ENCODE peak calls at places on chromosomes 5 and 9, in seven cellular contexts. Z, W, D, J, N, P and R are unnamed samples.

GRCh38 chr9:83219154-83219923 is 156.4 kb upstream of the RASEF start:
- DNase-seq in Z (peak), W (peak), D (no peak), J (peak), N (no peak), P (peak), R (peak)

GRCh38 chr5:19988447-19988846 is 447 bp upstream of the CDH18 start:
- DNase-seq in Z (no peak), W (peak), D (no peak), J (no peak), N (no peak), P (no peak), R (peak)

GRCh38 chr9:35798658-35799366 is 7.4 kb downstream of the NPR2 start:
- DNase-seq in Z (peak), W (peak), D (no peak), J (no peak), N (no peak), P (no peak), R (peak)

GRCh38 chr9:112033237-112034215 is 136.9 kb downstream of the UGCG start:
- DNase-seq in Z (no peak), W (no peak), D (no peak), J (no peak), N (no peak), P (peak), R (no peak)

GRCh38 chr9:1875251-1875851 is 139.8 kb upstream of the SMARCA2 start:
- DNase-seq in Z (no peak), W (no peak), D (no peak), J (no peak), N (no peak), P (no peak), R (no peak)

GRCh38 chr5:181223729-181224389 is 778 bp downstream of the TRIM41 start:
- DNase-seq in Z (no peak), W (peak), D (no peak), J (peak), N (no peak), P (no peak), R (no peak)

GRCh38 chr9:878239-878638 is 36.7 kb downstream of the DMRT1 start:
- DNase-seq in Z (no peak), W (no peak), D (no peak), J (no peak), N (no peak), P (no peak), R (no peak)

GRCh38 chr5:56852228-56853000 is 37.1 kb downstream of the MAP3K1 start:
- DNase-seq in Z (peak), W (no peak), D (no peak), J (no peak), N (no peak), P (peak), R (peak)

GRCh38 chr5:6450235-6450860 is 1.7 kb downstream of the UBE2QL1 start:
- DNase-seq in Z (no peak), W (no peak), D (no peak), J (no peak), N (no peak), P (no peak), R (no peak)

GRCh38 chr5:6448141-6448491 is 543 bp upstream of the UBE2QL1 start:
- DNase-seq in Z (no peak), W (no peak), D (no peak), J (no peak), N (no peak), P (no peak), R (no peak)

GRCh38 chr5:6447384-6448140 is 1.1 kb upstream of the UBE2QL1 start:
- DNase-seq in Z (no peak), W (no peak), D (no peak), J (no peak), N (no peak), P (no peak), R (no peak)

GRCh38 chr5:6449465-6450158 is 953 bp downstream of the UBE2QL1 start:
- DNase-seq in Z (no peak), W (no peak), D (no peak), J (no peak), N (no peak), P (no peak), R (no peak)

DNA sequence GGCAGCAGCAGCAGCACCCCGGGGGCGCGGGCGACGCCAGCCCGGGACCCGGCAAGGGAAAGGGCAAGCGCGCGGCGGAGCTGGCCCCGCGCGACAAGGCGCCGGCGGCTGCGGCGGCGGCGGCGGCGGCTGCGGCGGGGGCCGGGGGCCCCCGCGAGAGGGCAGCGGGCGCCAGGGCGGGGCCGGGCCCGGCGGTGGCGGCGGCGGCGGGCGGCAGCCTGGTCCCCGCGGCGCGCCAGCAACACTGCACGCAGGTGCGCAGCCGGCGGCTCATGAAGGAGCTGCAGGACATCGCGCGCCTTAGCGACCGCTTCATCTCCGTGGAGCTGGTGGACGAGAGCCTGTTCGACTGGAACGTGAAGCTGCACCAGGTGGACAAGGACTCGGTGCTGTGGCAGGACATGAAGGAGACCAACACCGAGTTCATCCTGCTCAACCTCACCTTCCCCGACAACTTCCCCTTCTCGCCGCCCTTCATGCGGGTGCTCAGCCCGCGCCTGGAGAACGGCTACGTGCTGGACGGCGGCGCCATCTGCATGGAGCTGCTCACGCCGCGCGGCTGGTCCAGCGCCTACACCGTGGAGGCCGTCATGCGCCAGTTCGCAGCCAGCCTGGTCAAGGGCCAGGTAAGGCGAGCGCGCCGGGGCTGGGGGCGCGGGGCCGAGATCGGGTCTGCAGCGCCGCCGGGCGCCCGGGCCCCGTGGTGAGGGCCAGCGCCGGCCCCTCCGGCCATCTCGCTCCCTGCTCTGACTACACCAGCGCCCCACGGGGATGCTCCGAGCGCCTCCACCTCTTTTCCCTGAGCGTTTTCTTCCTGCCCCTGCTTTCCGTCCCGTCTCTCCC is at the start of gene UBE2QL1:
- DNase-seq in Z (no peak), W (peak), D (no peak), J (no peak), N (no peak), P (no peak), R (peak)
- H3K4me3 ChIP-seq in Z (no peak), W (no peak), D (no peak), J (peak), N (peak), P (peak), R (no peak)

DNA sequence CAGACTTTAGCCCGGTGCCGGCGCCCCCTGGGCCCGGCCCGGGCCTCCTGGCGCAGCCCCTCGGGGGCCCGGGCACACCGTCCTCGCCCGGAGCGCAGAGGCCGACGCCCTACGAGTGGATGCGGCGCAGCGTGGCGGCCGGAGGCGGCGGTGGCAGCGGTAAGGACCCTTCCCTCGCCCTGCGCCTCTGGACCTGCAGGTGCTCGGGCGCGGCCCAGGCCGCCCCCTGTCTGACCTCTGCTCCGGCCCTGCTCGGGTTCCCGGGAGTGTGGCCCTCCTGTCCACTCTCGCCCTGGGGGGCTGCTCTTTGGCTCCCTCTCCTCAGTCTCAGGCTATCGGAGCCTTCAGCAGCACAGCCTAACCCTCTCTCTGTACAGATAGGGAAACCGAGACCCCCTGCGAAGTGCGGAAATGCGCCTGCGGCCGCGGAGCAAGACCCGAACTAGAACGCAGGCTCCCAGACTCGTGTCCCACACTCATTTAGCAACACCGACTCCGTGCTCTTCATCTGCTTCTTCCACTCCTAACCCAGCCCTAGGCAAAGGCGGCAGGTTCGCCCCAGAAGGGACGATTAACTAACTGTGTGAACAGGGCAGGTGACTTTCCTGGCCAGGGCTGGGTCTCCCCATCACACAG is 703 bp downstream of the CDX1 start:
- DNase-seq in Z (no peak), W (no peak), D (no peak), J (no peak), N (no peak), P (no peak), R (no peak)
- TF ChIP-seq CTCF in Z (no peak), W (no peak), D (no peak), J (no peak), N (no peak), P (no peak), R (no peak)

GRCh38 chr9:137127301-137128157 is 11.4 kb upstream of the GRIN1 start:
- DNase-seq in Z (no peak), W (no peak), D (no peak), J (no peak), N (no peak), P (peak), R (no peak)
- H3K4me3 ChIP-seq in Z (peak), W (no peak), D (peak), J (peak), N (peak), P (peak), R (no peak)

GRCh38 chr5:53201746-53202145 is 92.2 kb upstream of the MOCS2 start:
- DNase-seq in Z (no peak), W (no peak), D (no peak), J (no peak), N (no peak), P (no peak), R (no peak)

GRCh38 chr5:53199882-53200281 is 90.3 kb upstream of the MOCS2 start:
- DNase-seq in Z (no peak), W (no peak), D (no peak), J (no peak), N (no peak), P (no peak), R (no peak)

DNA sequence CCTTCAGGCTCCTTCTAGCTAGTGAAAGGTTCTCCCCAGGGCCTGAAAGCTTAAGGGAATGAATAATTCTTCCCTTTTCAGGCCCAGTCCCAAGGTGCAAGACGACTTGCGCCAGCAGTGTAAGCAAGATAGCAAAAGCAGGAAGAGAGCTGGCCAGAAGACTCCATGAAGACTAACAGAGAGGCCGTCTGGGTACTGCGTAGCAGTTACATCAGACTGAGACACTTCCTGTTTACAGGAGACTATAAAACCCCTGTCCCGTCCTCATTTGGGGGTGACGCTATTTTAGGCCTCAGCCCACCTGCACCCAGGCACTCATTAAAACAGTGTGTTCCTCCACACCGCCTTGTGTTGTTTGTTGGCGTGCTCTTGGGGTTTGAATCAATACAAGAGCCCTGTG is 90.8 kb upstream of the MOCS2 start:
- DNase-seq in Z (no peak), W (no peak), D (no peak), J (no peak), N (no peak), P (peak), R (no peak)
- TF ChIP-seq CTCF in Z (no peak), W (no peak), D (no peak), J (no peak), N (no peak), P (no peak), R (no peak)

GRCh38 chr5:88889165-88890069 is 6.4 kb upstream of the MEF2C start:
- DNase-seq in Z (peak), W (peak), D (no peak), J (peak), N (no peak), P (peak), R (no peak)

GRCh38 chr5:88890070-88890781 is 7.2 kb upstream of the MEF2C start:
- DNase-seq in Z (no peak), W (no peak), D (no peak), J (no peak), N (no peak), P (no peak), R (no peak)

GRCh38 chr5:88888291-88888690 is 5.3 kb upstream of the MEF2C start:
- DNase-seq in Z (no peak), W (no peak), D (no peak), J (no peak), N (no peak), P (no peak), R (no peak)

GRCh38 chr5:88886756-88887741 is 4.1 kb upstream of the MEF2C start:
- DNase-seq in Z (no peak), W (no peak), D (no peak), J (no peak), N (no peak), P (peak), R (no peak)

GRCh38 chr5:88888799-88889164 is 5.8 kb upstream of the MEF2C start:
- DNase-seq in Z (no peak), W (no peak), D (no peak), J (no peak), N (no peak), P (peak), R (no peak)
- H3K4me3 ChIP-seq in Z (peak), W (no peak), D (peak), J (peak), N (no peak), P (peak), R (peak)

GRCh38 chr5:169950333-169950732 is 30.0 kb downstream of the INSYN2B start:
- DNase-seq in Z (no peak), W (no peak), D (no peak), J (no peak), N (no peak), P (no peak), R (no peak)
- TF ChIP-seq CTCF in Z (no peak), W (no peak), D (no peak), J (no peak), N (no peak), P (no peak), R (no peak)

DNA sequence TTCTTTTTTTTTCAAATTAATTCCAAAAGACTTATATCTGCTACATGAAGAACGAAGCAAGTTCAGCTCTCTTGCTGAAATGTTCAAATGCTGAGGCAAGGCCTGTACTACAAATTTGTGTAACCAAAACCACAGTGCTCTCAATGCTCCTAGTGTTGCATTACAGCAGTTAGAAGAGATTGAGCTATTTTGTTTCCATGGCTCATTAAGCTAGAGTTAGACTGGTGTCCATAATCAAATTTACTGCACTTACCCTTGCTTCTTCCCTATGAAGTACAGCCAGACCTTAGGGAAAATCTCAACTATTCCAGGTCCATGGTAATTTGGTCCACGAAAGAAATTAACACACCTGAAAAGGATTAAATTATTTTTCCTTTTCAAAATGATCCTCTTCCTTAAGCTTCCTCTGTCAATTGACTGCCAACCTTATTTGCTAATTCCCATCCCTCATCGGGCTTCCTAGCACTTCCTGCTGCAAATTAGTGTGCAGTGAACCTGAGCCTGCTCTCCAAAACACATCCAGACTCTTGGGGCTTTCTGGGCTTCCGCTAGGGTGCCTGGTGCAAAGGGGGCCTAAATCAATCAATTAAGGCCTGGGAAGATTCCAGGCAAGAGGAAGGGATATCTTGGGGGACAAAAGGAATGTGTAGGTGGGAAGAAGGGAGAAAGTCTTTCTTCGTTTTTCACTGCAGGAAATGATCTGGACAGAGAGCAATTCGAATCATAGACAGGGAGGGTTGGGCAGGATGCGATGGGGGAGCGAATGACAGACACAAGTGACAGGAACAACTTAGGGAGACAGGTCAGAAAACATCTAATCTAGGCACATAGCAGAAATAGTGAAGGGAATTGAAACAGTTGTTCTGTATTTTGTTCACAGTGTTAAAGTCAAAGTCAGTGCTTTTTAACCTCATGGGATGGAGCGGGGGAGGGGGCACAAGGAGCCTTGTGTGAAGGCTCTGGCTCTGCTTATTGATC is 542.4 kb downstream of the RAB3C start:
- DNase-seq in Z (no peak), W (no peak), D (no peak), J (no peak), N (no peak), P (no peak), R (peak)
- H3K4me3 ChIP-seq in Z (no peak), W (no peak), D (no peak), J (no peak), N (no peak), P (no peak), R (no peak)